ENCODE peak calls at places on chromosomes 2 and 18, in four cellular contexts. One of them, this sample, is unnamed.

GRCh38 chr18:49565656-49566055 is 3.8 kb downstream of the LIPG start:
- DNase-seq in endothelial cell: no peak
- DNase-seq in iPS-NIHi11: peak
- DNase-seq in B cell: no peak
- DNase-seq in this sample: peak

GRCh38 chr2:235766206-235766794 is 272.5 kb downstream of the AGAP1 start:
- DNase-seq in endothelial cell: peak
- DNase-seq in iPS-NIHi11: peak
- DNase-seq in B cell: peak
- DNase-seq in this sample: peak

GRCh38 chr2:110764931-110765330 is 32.6 kb downstream of the ACOXL start:
- DNase-seq in iPS-NIHi11: no peak
- DNase-seq in B cell: no peak
- DNase-seq in endothelial cell: no peak
- DNase-seq in this sample: no peak

GRCh38 chr2:26848336-26849055 is 564 bp downstream of the DPYSL5 start:
- DNase-seq in endothelial cell: peak
- DNase-seq in B cell: peak
- DNase-seq in iPS-NIHi11: peak
- DNase-seq in this sample: no peak

GRCh38 chr2:73035899-73036778 is 35.4 kb downstream of the SFXN5 start:
- DNase-seq in B cell: no peak
- DNase-seq in iPS-NIHi11: peak
- DNase-seq in endothelial cell: no peak
- DNase-seq in this sample: peak

GRCh38 chr2:102155703-102156515 is 13.4 kb downstream of the IL1R1 start:
- DNase-seq in B cell: no peak
- DNase-seq in endothelial cell: no peak
- DNase-seq in iPS-NIHi11: no peak
- DNase-seq in this sample: no peak

GRCh38 chr18:22417496-22418188 is at the start of gene CTAGE1:
- DNase-seq in B cell: no peak
- DNase-seq in endothelial cell: no peak
- DNase-seq in iPS-NIHi11: peak
- DNase-seq in this sample: no peak

GRCh38 chr2:95760839-95761525 is 169.2 kb downstream of the TRIM43 start:
- DNase-seq in endothelial cell: no peak
- DNase-seq in B cell: no peak
- DNase-seq in iPS-NIHi11: no peak
- DNase-seq in this sample: no peak

GRCh38 chr2:15991231-15991630 is 50.9 kb downstream of the MYCN start:
- DNase-seq in B cell: no peak
- DNase-seq in endothelial cell: no peak
- DNase-seq in iPS-NIHi11: no peak
- DNase-seq in this sample: no peak

GRCh38 chr18:3652380-3653262 is 202.6 kb downstream of the TGIF1 start:
- DNase-seq in endothelial cell: no peak
- DNase-seq in iPS-NIHi11: peak
- DNase-seq in B cell: no peak
- DNase-seq in this sample: no peak

GRCh38 chr2:110106642-110107041 is 9.0 kb downstream of the MALL start:
- DNase-seq in B cell: no peak
- DNase-seq in endothelial cell: no peak
- DNase-seq in iPS-NIHi11: no peak
- DNase-seq in this sample: no peak

GRCh38 chr2:237739101-237739500 is 59.5 kb upstream of the RBM44 start:
- DNase-seq in endothelial cell: no peak
- DNase-seq in iPS-NIHi11: peak
- DNase-seq in B cell: no peak
- DNase-seq in this sample: no peak

GRCh38 chr2:159904565-159905281 is 106.7 kb upstream of the CD302 start:
- DNase-seq in endothelial cell: peak
- DNase-seq in iPS-NIHi11: peak
- DNase-seq in B cell: peak
- DNase-seq in this sample: peak

GRCh38 chr2:43846140-43846793 is 7.5 kb downstream of the ABCG8 start:
- DNase-seq in B cell: no peak
- DNase-seq in iPS-NIHi11: no peak
- DNase-seq in endothelial cell: no peak
- DNase-seq in this sample: no peak

GRCh38 chr18:49364821-49365220 is 95.6 kb downstream of the DYM start:
- DNase-seq in iPS-NIHi11: no peak
- DNase-seq in endothelial cell: no peak
- DNase-seq in B cell: no peak
- DNase-seq in this sample: no peak

GRCh38 chr2:73984922-73985317 is 210 bp downstream of the TET3 start:
- DNase-seq in endothelial cell: peak
- DNase-seq in iPS-NIHi11: peak
- DNase-seq in B cell: no peak
- DNase-seq in this sample: no peak

GRCh38 chr18:42187611-42188378 is 232.8 kb downstream of the PIK3C3 start:
- DNase-seq in iPS-NIHi11: no peak
- DNase-seq in B cell: no peak
- DNase-seq in endothelial cell: no peak
- DNase-seq in this sample: no peak

GRCh38 chr2:43391159-43391876 is 164.9 kb upstream of the ZFP36L2 start:
- DNase-seq in endothelial cell: no peak
- DNase-seq in B cell: no peak
- DNase-seq in iPS-NIHi11: no peak
- DNase-seq in this sample: no peak

GRCh38 chr2:8650256-8650655 is 31.6 kb upstream of the ID2 start:
- DNase-seq in iPS-NIHi11: no peak
- DNase-seq in B cell: no peak
- DNase-seq in endothelial cell: no peak
- DNase-seq in this sample: no peak

GRCh38 chr2:147297820-147298219 is 547.0 kb upstream of the ACVR2A start:
- DNase-seq in B cell: no peak
- DNase-seq in endothelial cell: no peak
- DNase-seq in iPS-NIHi11: no peak
- DNase-seq in this sample: no peak

GRCh38 chr2:158443613-158444012 is 12.9 kb downstream of the CCDC148 start:
- DNase-seq in iPS-NIHi11: no peak
- DNase-seq in endothelial cell: no peak
- DNase-seq in B cell: no peak
- DNase-seq in this sample: no peak

GRCh38 chr2:17589406-17590035 is 49.0 kb downstream of the VSNL1 start:
- DNase-seq in B cell: no peak
- DNase-seq in endothelial cell: no peak
- DNase-seq in iPS-NIHi11: no peak
- DNase-seq in this sample: no peak

GRCh38 chr2:113876503-113877387 is 13.1 kb upstream of the ACTR3 start:
- DNase-seq in iPS-NIHi11: peak
- DNase-seq in endothelial cell: no peak
- DNase-seq in B cell: no peak
- DNase-seq in this sample: no peak

GRCh38 chr2:219186754-219187456 is 8.8 kb downstream of the RETREG2 start:
- DNase-seq in B cell: no peak
- DNase-seq in endothelial cell: no peak
- DNase-seq in iPS-NIHi11: no peak
- DNase-seq in this sample: no peak

GRCh38 chr2:19911799-19912509 is 10.2 kb upstream of the TTC32 start:
- DNase-seq in iPS-NIHi11: no peak
- DNase-seq in B cell: no peak
- DNase-seq in endothelial cell: no peak
- DNase-seq in this sample: no peak

GRCh38 chr2:181357979-181358378 is 99.2 kb upstream of the ITGA4 start:
- DNase-seq in endothelial cell: no peak
- DNase-seq in B cell: no peak
- DNase-seq in iPS-NIHi11: no peak
- DNase-seq in this sample: no peak

GRCh38 chr2:147913701-147914480 is 69.1 kb downstream of the ACVR2A start:
- DNase-seq in B cell: no peak
- DNase-seq in endothelial cell: no peak
- DNase-seq in iPS-NIHi11: no peak
- DNase-seq in this sample: peak

GRCh38 chr2:42367835-42368234 is 6.8 kb upstream of the COX7A2L start:
- DNase-seq in iPS-NIHi11: no peak
- DNase-seq in B cell: no peak
- DNase-seq in endothelial cell: no peak
- DNase-seq in this sample: no peak